ENCODE peak calls at places on chromosomes 3 and 15, in nine cellular contexts. F, O, G, J, N, W, Y, S and R are unnamed samples.

GRCh38 chr3:96331341-96331740 is 483.1 kb upstream of the EPHA6 start:
- DNase-seq in F (no peak), O (no peak), G (no peak), J (no peak), N (no peak), W (no peak), Y (no peak), S (no peak), R (peak)

GRCh38 chr3:18786924-18787323 is 361.4 kb upstream of the KCNH8 start:
- DNase-seq in F (no peak), O (no peak), G (no peak), J (no peak), N (no peak), W (no peak), Y (no peak), S (no peak), R (no peak)

GRCh38 chr15:98916826-98917225 is 90.8 kb downstream of the PGPEP1L start:
- DNase-seq in F (no peak), O (no peak), G (no peak), J (no peak), N (no peak), W (no peak), Y (no peak), S (no peak), R (no peak)

GRCh38 chr3:46662771-46663551 is 30.5 kb downstream of the ALS2CL start:
- DNase-seq in F (peak), O (peak), G (no peak), J (no peak), N (peak), W (no peak), Y (peak), S (no peak), R (peak)

GRCh38 chr3:123667784-123668183 is 82.9 kb upstream of the HACD2 start:
- DNase-seq in F (no peak), O (no peak), G (no peak), J (no peak), N (no peak), W (no peak), Y (peak), S (no peak), R (peak)

GRCh38 chr3:23594897-23595670 is 210.7 kb upstream of the UBE2E1 start:
- DNase-seq in F (no peak), O (no peak), G (no peak), J (no peak), N (no peak), W (no peak), Y (peak), S (no peak), R (no peak)

GRCh38 chr3:102090646-102091045 is 241.3 kb downstream of the NFKBIZ start:
- DNase-seq in F (no peak), O (no peak), G (no peak), J (no peak), N (no peak), W (no peak), Y (no peak), S (no peak), R (no peak)

GRCh38 chr15:77619883-77620282 is 12.8 kb downstream of the LINGO1 start:
- DNase-seq in F (no peak), O (no peak), G (no peak), J (no peak), N (no peak), W (no peak), Y (no peak), S (no peak), R (no peak)

GRCh38 chr15:66862878-66863335 is 160.9 kb downstream of the SMAD6 start:
- DNase-seq in F (peak), O (peak), G (peak), J (peak), N (peak), W (peak), Y (peak), S (peak), R (peak)

GRCh38 chr15:75666823-75667501 is 19.2 kb downstream of the SNX33 start:
- DNase-seq in F (peak), O (no peak), G (no peak), J (peak), N (no peak), W (peak), Y (peak), S (no peak), R (peak)

GRCh38 chr3:80263260-80263659 is 495.5 kb upstream of the ROBO1 start:
- DNase-seq in F (no peak), O (peak), G (no peak), J (no peak), N (no peak), W (no peak), Y (no peak), S (no peak), R (peak)

GRCh38 chr3:142976621-142977398 is 13.3 kb upstream of the PAQR9 start:
- DNase-seq in F (peak), O (no peak), G (no peak), J (peak), N (peak), W (no peak), Y (peak), S (no peak), R (peak)

GRCh38 chr3:171457263-171458055 is 2.7 kb downstream of the TNIK start:
- DNase-seq in F (no peak), O (peak), G (no peak), J (no peak), N (no peak), W (no peak), Y (no peak), S (no peak), R (no peak)

GRCh38 chr3:129030611-129031010 is 29.5 kb downstream of the EFCC1 start:
- DNase-seq in F (peak), O (no peak), G (no peak), J (no peak), N (no peak), W (no peak), Y (no peak), S (no peak), R (no peak)

GRCh38 chr3:45029661-45030060 is 3.6 kb downstream of the CLEC3B start:
- DNase-seq in F (no peak), O (no peak), G (no peak), J (no peak), N (no peak), W (no peak), Y (peak), S (no peak), R (no peak)

GRCh38 chr3:5568451-5568850 is 380.9 kb downstream of the EDEM1 start:
- DNase-seq in F (no peak), O (peak), G (no peak), J (no peak), N (peak), W (no peak), Y (no peak), S (no peak), R (no peak)

GRCh38 chr3:79654019-79654418 is 113.8 kb downstream of the ROBO1 start:
- DNase-seq in F (no peak), O (no peak), G (no peak), J (no peak), N (no peak), W (no peak), Y (no peak), S (no peak), R (no peak)

GRCh38 chr15:43106486-43106829 is 620 bp upstream of the UBR1 start:
- DNase-seq in F (no peak), O (no peak), G (no peak), J (no peak), N (no peak), W (no peak), Y (no peak), S (no peak), R (no peak)